ENCODE peak calls at places on chromosomes 5 and 9, in eight cellular contexts. Z, H, P, S, I, R, T and V are unnamed samples.

GRCh38 chr5:146048994-146049703 is 56.2 kb downstream of the PLAC8L1 start:
- DNase-seq in Z (no peak), S (no peak), I (peak), P (peak), T (peak), R (peak), H (peak), V (peak)

GRCh38 chr5:115857621-115858349 is 16.1 kb downstream of the AP3S1 start:
- DNase-seq in S (no peak), I (no peak), T (peak), P (no peak), R (peak), H (no peak), Z (no peak), V (no peak)

GRCh38 chr9:79477955-79478751 is 93.6 kb upstream of the TLE4 start:
- DNase-seq in H (peak), Z (peak), S (no peak), I (no peak), R (peak), T (peak), P (peak), V (no peak)

GRCh38 chr5:179866241-179867078 is 7.8 kb upstream of the MRNIP start:
- DNase-seq in T (peak), H (no peak), Z (no peak), P (no peak), I (no peak), S (no peak), R (no peak), V (peak)

GRCh38 chr9:81611664-81612063 is 77.7 kb downstream of the TLE1 start:
- DNase-seq in I (no peak), Z (no peak), H (no peak), T (no peak), P (no peak), R (no peak), S (no peak), V (no peak)

GRCh38 chr9:96566401-96567202 is 53.0 kb downstream of the CDC14B start:
- DNase-seq in H (no peak), P (peak), R (peak), I (no peak), T (peak), S (peak), Z (peak), V (peak)

GRCh38 chr5:883475-884181 is 9.0 kb downstream of the BRD9 start:
- DNase-seq in R (no peak), T (no peak), I (no peak), P (peak), S (no peak), H (no peak), Z (no peak), V (peak)

GRCh38 chr9:135240222-135240621 is 152.8 kb downstream of the OLFM1 start:
- DNase-seq in H (no peak), T (no peak), P (no peak), I (no peak), S (no peak), R (no peak), Z (no peak), V (no peak)

GRCh38 chr9:77433675-77434445 is 214.3 kb downstream of the GNA14 start:
- DNase-seq in P (peak), H (peak), I (no peak), S (peak), T (peak), Z (peak), R (peak), V (peak)

GRCh38 chr9:14251146-14252071 is 62.5 kb downstream of the NFIB start:
- DNase-seq in I (no peak), H (peak), S (peak), R (peak), P (peak), Z (no peak), T (peak), V (peak)

GRCh38 chr5:103624748-103625147 is 62.2 kb upstream of the NUDT12 start:
- DNase-seq in P (no peak), S (no peak), R (no peak), I (no peak), Z (no peak), H (no peak), T (no peak), V (no peak)

GRCh38 chr5:92544567-92544966 is 1036.5 kb downstream of the NR2F1-AS1 start:
- DNase-seq in P (no peak), Z (no peak), R (no peak), T (no peak), I (no peak), S (no peak), H (no peak), V (no peak)

GRCh38 chr9:130142635-130143034 is 29.6 kb upstream of the NCS1 start:
- DNase-seq in Z (no peak), H (no peak), T (no peak), I (no peak), P (no peak), S (no peak), R (no peak), V (no peak)

GRCh38 chr5:74130141-74130897 is 504.3 kb downstream of the ARHGEF28 start:
- DNase-seq in Z (no peak), S (no peak), R (no peak), T (no peak), H (no peak), I (no peak), P (no peak), V (peak)

GRCh38 chr5:34526682-34527305 is 129.3 kb upstream of the RAI14 start:
- DNase-seq in I (no peak), H (no peak), T (no peak), P (no peak), Z (no peak), R (no peak), S (no peak), V (no peak)

GRCh38 chr5:62317810-62318209 is 11.8 kb downstream of the KIF2A start:
- DNase-seq in S (no peak), T (no peak), H (no peak), I (no peak), P (no peak), Z (no peak), R (no peak), V (no peak)

GRCh38 chr5:72110401-72111013 is 3.2 kb downstream of the MAP1B start:
- DNase-seq in P (peak), S (no peak), T (no peak), I (no peak), H (no peak), Z (no peak), R (no peak), V (peak)

GRCh38 chr5:40078907-40079575 is 600.7 kb upstream of the PTGER4 start:
- DNase-seq in H (no peak), S (no peak), R (no peak), P (no peak), T (peak), I (no peak), Z (no peak), V (no peak)

GRCh38 chr9:134986957-134987356 is 69.2 kb upstream of the FCN1 start:
- DNase-seq in P (no peak), T (no peak), R (no peak), I (no peak), H (no peak), Z (no peak), S (no peak), V (no peak)

GRCh38 chr5:135031146-135031812 is 2.7 kb downstream of the PITX1 start:
- DNase-seq in T (no peak), Z (no peak), P (no peak), I (no peak), S (no peak), H (no peak), R (no peak), V (no peak)

GRCh38 chr5:55151923-55152842 is 7.8 kb upstream of the GPX8 start:
- DNase-seq in T (no peak), S (no peak), Z (no peak), R (peak), H (no peak), P (no peak), I (no peak), V (no peak)

GRCh38 chr5:63127054-63127453 is 548.4 kb downstream of the LRRC70 start:
- DNase-seq in H (peak), Z (no peak), R (peak), I (no peak), T (no peak), S (no peak), P (no peak), V (no peak)

GRCh38 chr9:69579749-69580581 is 92.2 kb downstream of the APBA1 start:
- DNase-seq in T (no peak), I (no peak), Z (no peak), P (no peak), H (no peak), S (no peak), R (no peak), V (no peak)

GRCh38 chr5:104937591-104937990 is 1375.0 kb upstream of the NUDT12 start:
- DNase-seq in Z (no peak), I (no peak), T (no peak), P (no peak), S (no peak), H (no peak), R (no peak), V (no peak)

GRCh38 chr9:93897075-93897970 is 57.8 kb downstream of the BARX1 start:
- DNase-seq in R (no peak), Z (peak), P (no peak), H (no peak), I (no peak), S (peak), T (no peak), V (no peak)

GRCh38 chr5:133993152-133993548 is 11.6 kb downstream of the VDAC1 start:
- DNase-seq in P (no peak), H (peak), S (no peak), I (no peak), R (peak), Z (no peak), T (no peak), V (no peak)

GRCh38 chr5:76763136-76763535 is 47.2 kb downstream of the F2R start:
- DNase-seq in S (no peak), R (no peak), I (no peak), Z (peak), H (no peak), P (no peak), T (no peak), V (no peak)

GRCh38 chr5:16934123-16934522 is 2.0 kb downstream of the MYO10 start:
- DNase-seq in P (peak), Z (peak), I (no peak), H (peak), R (peak), S (peak), T (peak), V (no peak)

GRCh38 chr9:120099064-120099463 is 480.9 kb downstream of the CDK5RAP2 start:
- DNase-seq in Z (no peak), T (no peak), S (no peak), H (no peak), P (no peak), R (no peak), I (no peak), V (no peak)